ENCODE peak calls at places on chromosomes 3 and 15, in six cellular contexts. O is BJ; H is fibroblast of mammary gland; U is occipital lobe; G is stimulated activated CD4-positive, alpha-beta T cell treated with anti-CD3 and anti-CD28 coated beads, Interleukin-12 subunit alpha, Interleukin-12 subunit beta, amount 100 ng/mL, for 24 hours; Y is omental fat pad. J is an unnamed sample.
A peak's percentile ranks its signal among the peaks of the same experiment; 100 is the strongest.

GRCh38 chr3:141291610-141292345 is 60.2 kb downstream of the PXYLP1 start:
- DNase-seq in U (no peak), H (no peak), O (no peak), Y (no peak), G (no peak), J (no peak)

GRCh38 chr3:39541917-39542329 is 74.4 kb downstream of the MOBP start:
- DNase-seq in H (peak; percentile 51), Y (no peak), G (no peak), U (no peak), O (no peak), J (no peak)

GRCh38 chr3:153315781-153316180 is 153.8 kb downstream of the RAP2B start:
- DNase-seq in Y (no peak), O (peak; percentile 97), H (no peak), G (no peak), U (no peak), J (no peak)

GRCh38 chr3:87359807-87360206 is 83.4 kb upstream of the POU1F1 start:
- DNase-seq in U (no peak), G (no peak), Y (no peak), O (no peak), H (no peak), J (no peak)

GRCh38 chr3:122082357-122082756 is 27.2 kb downstream of the CD86 start:
- DNase-seq in H (no peak), G (no peak), Y (no peak), O (no peak), U (no peak), J (no peak)

GRCh38 chr15:99956022-99956775 is 223.0 kb upstream of the LYSMD4 start:
- DNase-seq in O (no peak), Y (no peak), G (no peak), H (no peak), U (no peak), J (no peak)

GRCh38 chr3:183959214-183959613 is 58.5 kb downstream of the ABCC5 start:
- DNase-seq in G (no peak), U (no peak), Y (no peak), O (no peak), H (no peak), J (no peak)

GRCh38 chr3:83216919-83217594 is 1455.6 kb upstream of the GBE1 start:
- DNase-seq in G (no peak), Y (no peak), O (no peak), U (peak; percentile 24), H (no peak), J (peak; percentile 59)

GRCh38 chr3:16182183-16182582 is 7.7 kb downstream of the GALNT15 start:
- DNase-seq in H (peak; percentile 77), Y (no peak), G (no peak), O (no peak), U (no peak), J (no peak)

GRCh38 chr15:101657968-101658784 is 6.0 kb upstream of the TM2D3 start:
- DNase-seq in G (no peak), H (no peak), Y (no peak), O (no peak), U (no peak), J (no peak)

J was measured in aorta.